ENCODE peak calls at places on chromosomes 12 and 14, in five cellular contexts. One of them, this sample, is unnamed.

GRCh38 chr12:15522574-15523187 is 200.4 kb downstream of the PTPRO start:
- DNase-seq in LNCaP clone FGC: peak
- DNase-seq in IMR-90: peak
- DNase-seq in BJ: no peak
- DNase-seq in mucosa of descending colon: no peak
- DNase-seq in this sample: peak

GRCh38 chr14:31075144-31075543 is 49.0 kb upstream of the STRN3 start:
- DNase-seq in LNCaP clone FGC: no peak
- DNase-seq in IMR-90: no peak
- DNase-seq in BJ: no peak
- DNase-seq in mucosa of descending colon: no peak
- DNase-seq in this sample: no peak

GRCh38 chr12:6416596-6416995 is 28.2 kb upstream of the CD27 start:
- DNase-seq in LNCaP clone FGC: no peak
- DNase-seq in IMR-90: no peak
- DNase-seq in BJ: no peak
- DNase-seq in mucosa of descending colon: no peak
- DNase-seq in this sample: no peak

GRCh38 chr14:69852897-69853296 is 26.3 kb upstream of the SMOC1 start:
- DNase-seq in LNCaP clone FGC: no peak
- DNase-seq in IMR-90: no peak
- DNase-seq in BJ: no peak
- DNase-seq in mucosa of descending colon: no peak
- DNase-seq in this sample: no peak

GRCh38 chr14:94681300-94682060 is 69.3 kb downstream of the SERPINA3 start:
- DNase-seq in LNCaP clone FGC: peak
- DNase-seq in IMR-90: peak
- DNase-seq in BJ: no peak
- DNase-seq in mucosa of descending colon: no peak
- DNase-seq in this sample: peak

GRCh38 chr14:87874676-87875075 is 118.3 kb downstream of the GALC start:
- DNase-seq in LNCaP clone FGC: no peak
- DNase-seq in IMR-90: no peak
- DNase-seq in BJ: no peak
- DNase-seq in mucosa of descending colon: no peak
- DNase-seq in this sample: no peak

GRCh38 chr14:96198430-96199133 is 6.1 kb upstream of the BDKRB2 start:
- DNase-seq in LNCaP clone FGC: no peak
- DNase-seq in IMR-90: no peak
- DNase-seq in BJ: no peak
- DNase-seq in mucosa of descending colon: no peak
- DNase-seq in this sample: no peak

GRCh38 chr14:36672095-36672494 is 10.4 kb downstream of the PAX9 start:
- DNase-seq in LNCaP clone FGC: no peak
- DNase-seq in IMR-90: no peak
- DNase-seq in BJ: no peak
- DNase-seq in mucosa of descending colon: no peak
- DNase-seq in this sample: no peak

GRCh38 chr14:100141133-100141497 is 18.3 kb downstream of the DEGS2 start:
- DNase-seq in LNCaP clone FGC: no peak
- DNase-seq in IMR-90: no peak
- DNase-seq in BJ: no peak
- DNase-seq in mucosa of descending colon: no peak
- DNase-seq in this sample: no peak

GRCh38 chr12:108985750-108986149 is 35.1 kb downstream of the SVOP start:
- DNase-seq in LNCaP clone FGC: peak
- DNase-seq in IMR-90: no peak
- DNase-seq in BJ: no peak
- DNase-seq in mucosa of descending colon: no peak
- DNase-seq in this sample: no peak

GRCh38 chr12:131815132-131815531 is 13.1 kb upstream of the MMP17 start:
- DNase-seq in LNCaP clone FGC: no peak
- DNase-seq in IMR-90: no peak
- DNase-seq in BJ: no peak
- DNase-seq in mucosa of descending colon: no peak
- DNase-seq in this sample: no peak

GRCh38 chr14:74508292-74508731 is 14.7 kb downstream of the ISCA2 start:
- DNase-seq in LNCaP clone FGC: no peak
- DNase-seq in IMR-90: no peak
- DNase-seq in BJ: no peak
- DNase-seq in mucosa of descending colon: peak
- DNase-seq in this sample: peak

GRCh38 chr12:94571556-94571955 is 78.8 kb downstream of the TMCC3 start:
- DNase-seq in LNCaP clone FGC: no peak
- DNase-seq in IMR-90: peak
- DNase-seq in BJ: no peak
- DNase-seq in mucosa of descending colon: peak
- DNase-seq in this sample: peak

GRCh38 chr12:84191779-84192178 is 720.8 kb downstream of the SLC6A15 start:
- DNase-seq in LNCaP clone FGC: no peak
- DNase-seq in IMR-90: no peak
- DNase-seq in BJ: no peak
- DNase-seq in mucosa of descending colon: no peak
- DNase-seq in this sample: no peak

GRCh38 chr12:120368789-120369475 is at the start of gene MSI1:
- DNase-seq in LNCaP clone FGC: no peak
- DNase-seq in IMR-90: no peak
- DNase-seq in BJ: no peak
- DNase-seq in mucosa of descending colon: peak
- DNase-seq in this sample: no peak
- H3K4me3 ChIP-seq in LNCaP clone FGC: peak
- H3K4me3 ChIP-seq in IMR-90: no peak
- H3K4me3 ChIP-seq in BJ: no peak
- H3K4me3 ChIP-seq in mucosa of descending colon: peak
- H3K4me3 ChIP-seq in this sample: no peak

DNA sequence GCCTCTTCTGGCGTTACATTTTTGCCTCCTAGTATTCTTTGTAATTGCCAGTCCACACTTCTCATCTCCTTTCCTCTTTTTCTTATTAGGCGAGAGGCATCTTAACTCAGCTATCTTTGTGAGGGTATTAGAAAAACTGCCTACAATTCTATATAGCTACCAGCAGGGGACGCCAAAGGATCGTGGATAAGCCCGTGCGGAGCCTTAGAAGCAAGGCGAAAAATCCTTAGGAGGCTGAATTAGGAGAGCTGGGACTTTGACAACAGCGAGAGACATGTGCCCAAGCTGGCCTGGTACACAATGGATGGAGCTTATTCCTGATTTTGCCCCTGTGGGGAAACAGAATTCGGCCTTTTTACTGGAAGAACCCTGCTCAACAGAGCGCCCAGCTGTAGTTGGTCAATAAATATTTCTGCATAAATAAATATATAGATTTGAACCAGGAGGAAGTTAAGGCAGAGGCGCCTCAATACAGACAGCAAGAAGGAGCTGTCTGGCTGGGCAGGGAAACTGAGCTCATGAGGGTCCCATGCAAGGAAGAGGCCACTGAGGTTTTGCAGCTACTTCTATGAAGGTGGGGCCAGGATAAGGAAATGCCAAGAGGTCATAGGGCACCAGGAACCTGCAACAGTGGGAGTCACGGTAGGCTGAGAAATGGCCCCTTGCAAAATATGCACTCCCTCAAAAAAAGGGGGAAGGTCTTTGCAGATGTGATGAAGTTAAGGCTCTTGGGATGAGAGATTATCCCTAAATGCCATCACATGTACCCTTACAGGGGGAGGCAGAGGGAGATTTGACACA is 14.6 kb upstream of the RBM19 start:
- DNase-seq in LNCaP clone FGC: peak
- DNase-seq in IMR-90: peak
- DNase-seq in BJ: no peak
- DNase-seq in mucosa of descending colon: peak
- DNase-seq in this sample: peak
- TF ChIP-seq CTCF in LNCaP clone FGC: peak
- TF ChIP-seq CTCF in IMR-90: peak
- TF ChIP-seq CTCF in BJ: peak
- TF ChIP-seq CTCF in mucosa of descending colon: peak
- TF ChIP-seq CTCF in this sample: no peak

GRCh38 chr12:52013626-52014310 is 7.0 kb downstream of the TAMALIN start:
- DNase-seq in LNCaP clone FGC: no peak
- DNase-seq in IMR-90: no peak
- DNase-seq in BJ: no peak
- DNase-seq in mucosa of descending colon: no peak
- DNase-seq in this sample: no peak

GRCh38 chr12:52014567-52015392 is 8.0 kb downstream of the TAMALIN start:
- DNase-seq in LNCaP clone FGC: no peak
- DNase-seq in IMR-90: no peak
- DNase-seq in BJ: no peak
- DNase-seq in mucosa of descending colon: no peak
- DNase-seq in this sample: no peak

GRCh38 chr12:52019123-52019770 is 12.5 kb downstream of the TAMALIN start:
- DNase-seq in LNCaP clone FGC: no peak
- DNase-seq in IMR-90: no peak
- DNase-seq in BJ: no peak
- DNase-seq in mucosa of descending colon: no peak
- DNase-seq in this sample: no peak

GRCh38 chr12:52018448-52019122 is 11.8 kb downstream of the TAMALIN start:
- DNase-seq in LNCaP clone FGC: no peak
- DNase-seq in IMR-90: no peak
- DNase-seq in BJ: no peak
- DNase-seq in mucosa of descending colon: no peak
- DNase-seq in this sample: no peak

DNA sequence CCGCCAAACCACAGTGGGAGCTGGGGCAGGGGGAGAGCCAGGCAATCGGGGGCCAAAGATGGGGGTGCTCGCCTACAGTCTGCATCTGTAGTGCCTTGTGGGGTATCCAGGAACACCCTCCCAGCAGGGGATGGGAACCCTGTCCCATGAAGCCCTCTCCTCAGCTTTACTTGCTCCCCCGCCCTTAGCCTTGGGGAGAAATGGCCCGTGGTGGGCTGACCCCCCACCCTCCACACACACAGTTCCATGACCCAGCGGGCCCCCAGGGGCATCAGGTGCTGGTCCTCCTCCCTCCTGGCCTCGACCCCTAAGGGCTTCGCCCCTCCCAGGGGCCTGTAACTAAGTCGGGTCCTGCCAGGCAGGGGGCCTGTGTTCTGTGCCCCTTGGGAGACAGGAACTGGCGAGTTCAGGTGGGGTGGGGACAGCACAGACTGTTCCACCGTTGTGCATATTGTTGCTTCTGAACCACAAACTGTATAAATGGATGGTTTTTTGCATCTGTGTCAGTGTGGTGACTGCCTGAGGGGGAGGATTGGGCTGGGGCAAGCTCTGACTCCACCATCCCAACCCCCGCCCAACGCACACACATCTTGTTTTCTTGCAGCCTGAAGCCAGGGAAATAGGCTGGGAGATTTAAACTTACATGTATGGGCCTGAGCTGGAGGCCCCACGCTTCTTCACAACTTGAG is 8.8 kb downstream of the TAMALIN start:
- DNase-seq in LNCaP clone FGC: no peak
- DNase-seq in IMR-90: no peak
- DNase-seq in BJ: no peak
- DNase-seq in mucosa of descending colon: no peak
- DNase-seq in this sample: no peak
- H3K4me3 ChIP-seq in LNCaP clone FGC: no peak
- H3K4me3 ChIP-seq in IMR-90: no peak
- H3K4me3 ChIP-seq in BJ: no peak
- H3K4me3 ChIP-seq in mucosa of descending colon: no peak
- H3K4me3 ChIP-seq in this sample: no peak

GRCh38 chr12:88325076-88325827 is 183.1 kb downstream of the TMTC3 start:
- DNase-seq in LNCaP clone FGC: no peak
- DNase-seq in IMR-90: peak
- DNase-seq in BJ: peak
- DNase-seq in mucosa of descending colon: no peak
- DNase-seq in this sample: peak
- TF ChIP-seq CTCF in LNCaP clone FGC: no peak
- TF ChIP-seq CTCF in IMR-90: peak
- TF ChIP-seq CTCF in BJ: peak
- TF ChIP-seq CTCF in mucosa of descending colon: no peak
- TF ChIP-seq CTCF in this sample: peak

DNA sequence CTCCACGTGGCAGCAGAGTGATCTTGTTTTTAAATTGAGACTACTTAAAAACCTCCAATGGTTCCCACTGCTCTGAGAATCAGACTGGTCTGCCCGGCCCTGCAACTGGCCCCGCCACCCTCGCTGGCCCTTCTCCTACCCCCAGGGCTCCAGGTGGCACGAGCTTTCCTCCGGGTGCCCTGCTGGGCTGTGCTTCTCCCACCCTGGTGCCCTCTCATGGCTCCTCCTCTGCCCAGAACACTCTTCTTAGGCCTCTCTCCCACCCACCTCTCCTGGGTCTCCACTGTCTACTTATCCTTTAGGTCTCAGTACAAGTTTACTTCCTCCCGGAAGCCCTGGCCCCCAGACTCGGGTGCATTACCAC is 26.5 kb downstream of the CCDC92 start:
- DNase-seq in LNCaP clone FGC: no peak
- DNase-seq in IMR-90: no peak
- DNase-seq in BJ: no peak
- DNase-seq in mucosa of descending colon: no peak
- DNase-seq in this sample: no peak
- H3K4me3 ChIP-seq in LNCaP clone FGC: no peak
- H3K4me3 ChIP-seq in IMR-90: no peak
- H3K4me3 ChIP-seq in BJ: no peak
- H3K4me3 ChIP-seq in mucosa of descending colon: no peak
- H3K4me3 ChIP-seq in this sample: no peak

DNA sequence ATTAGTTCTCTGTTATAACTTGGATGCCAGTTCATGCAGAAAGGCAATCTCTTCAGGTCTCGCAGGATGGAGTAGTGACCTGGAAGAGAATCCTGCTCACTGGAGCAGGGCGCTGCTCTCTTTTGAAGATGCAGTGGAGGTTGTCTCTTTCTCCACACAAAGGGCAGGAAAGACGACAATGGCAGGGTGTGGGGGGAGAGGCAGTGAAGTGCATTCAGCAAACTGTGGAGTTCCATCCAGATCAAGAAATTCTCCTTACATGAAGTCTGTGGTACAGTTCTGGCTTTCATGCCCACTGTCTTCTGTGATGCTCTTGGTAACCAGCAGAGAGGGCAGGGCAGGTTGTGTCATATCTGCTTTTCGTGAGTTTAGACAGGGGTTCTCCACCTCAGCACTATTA is 6.6 kb upstream of the PPP2R5C start:
- DNase-seq in LNCaP clone FGC: no peak
- DNase-seq in IMR-90: no peak
- DNase-seq in BJ: no peak
- DNase-seq in mucosa of descending colon: no peak
- DNase-seq in this sample: no peak
- TF ChIP-seq CTCF in LNCaP clone FGC: no peak
- TF ChIP-seq CTCF in IMR-90: no peak
- TF ChIP-seq CTCF in BJ: no peak
- TF ChIP-seq CTCF in mucosa of descending colon: no peak
- TF ChIP-seq CTCF in this sample: no peak